ENCODE peak calls at places on chromosome 5, in ten cellular contexts. I is lung, O is SJSA1, S is neural progenitor cell, V is ascending aorta, A is PC-3, J is endodermal cell, T is psoas muscle, X is GM23248, M is sigmoid colon. Z is an unnamed sample. For H3K27me3 and H3K36me3, the result is how much of the 10 kb centered on the place peaks cover.

GRCh38 chr5:56494300-56494704 is 261.2 kb upstream of the ANKRD55 start:
- DNase-seq in T (no peak), I (no peak), O (no peak), A (no peak), M (no peak), S (no peak), J (no peak), V (no peak), X (peak), Z (no peak)

GRCh38 chr5:132979367-132979935 is 16.0 kb upstream of the AFF4 start:
- DNase-seq in A (peak), X (peak), I (no peak), O (no peak), M (no peak), V (no peak), S (no peak), J (no peak), T (no peak), Z (no peak)

GRCh38 chr5:73967347-73967746 is 341.4 kb downstream of the ARHGEF28 start:
- DNase-seq in X (no peak), S (no peak), I (no peak), M (no peak), T (no peak), A (no peak), V (no peak), J (no peak), O (no peak), Z (no peak)

GRCh38 chr5:167798427-167798826 is 493.0 kb upstream of the WWC1 start:
- DNase-seq in I (no peak), X (no peak), T (no peak), M (no peak), A (no peak), J (peak), V (no peak), S (no peak), O (peak), Z (no peak)

GRCh38 chr5:179259731-179260323 is 85.4 kb downstream of the ADAMTS2 start:
- DNase-seq in J (peak), T (no peak), V (no peak), O (no peak), S (no peak), M (peak), X (no peak), A (no peak), I (no peak), Z (no peak)

GRCh38 chr5:79464278-79464677 is 49.7 kb downstream of the HOMER1 start:
- DNase-seq in I (no peak), M (no peak), T (no peak), V (no peak), A (no peak), X (no peak), J (no peak), O (no peak), S (no peak), Z (no peak)

GRCh38 chr5:56454219-56454862 is 221.2 kb upstream of the ANKRD55 start:
- DNase-seq in A (no peak), X (no peak), J (no peak), S (no peak), V (no peak), O (no peak), T (no peak), M (no peak), I (no peak), Z (no peak)

GRCh38 chr5:37921452-37921851 is 81.6 kb upstream of the GDNF start:
- DNase-seq in X (no peak), A (no peak), T (no peak), M (no peak), J (no peak), S (no peak), I (no peak), V (no peak), O (no peak), Z (no peak)

GRCh38 chr5:81852277-81853004 is 101.5 kb upstream of the SSBP2 start:
- DNase-seq in I (no peak), J (peak), O (no peak), X (peak), V (no peak), T (peak), M (peak), S (peak), A (no peak), Z (no peak)

GRCh38 chr5:110963495-110963894 is 108.0 kb upstream of the TSLP start:
- DNase-seq in O (no peak), V (no peak), J (no peak), A (peak), S (no peak), X (no peak), I (no peak), T (no peak), M (no peak), Z (no peak)

GRCh38 chr5:60259730-60260129 is 366.2 kb upstream of the PDE4D start:
- DNase-seq in J (no peak), X (no peak), O (no peak), V (no peak), I (no peak), S (no peak), A (no peak), T (no peak), M (no peak), Z (no peak)

GRCh38 chr5:163631846-163632245 is 126.4 kb downstream of the MAT2B start:
- DNase-seq in S (no peak), T (no peak), M (no peak), J (no peak), O (no peak), X (no peak), I (no peak), A (no peak), V (no peak), Z (no peak)

GRCh38 chr5:77945874-77946273 is 169.7 kb upstream of the TBCA start:
- DNase-seq in S (peak), J (no peak), O (no peak), I (no peak), A (no peak), M (no peak), X (peak), T (no peak), V (no peak), Z (no peak)

GRCh38 chr5:77946381-77947050 is 170.4 kb upstream of the TBCA start:
- DNase-seq in O (no peak), A (no peak), V (no peak), M (no peak), I (no peak), T (no peak), S (no peak), J (no peak), X (no peak), Z (no peak)

GRCh38 chr5:77943851-77944250 is 167.7 kb upstream of the TBCA start:
- DNase-seq in V (no peak), O (no peak), J (no peak), S (no peak), A (no peak), X (no peak), M (no peak), I (no peak), T (no peak), Z (no peak)

GRCh38 chr5:77942578-77943239 is 166.6 kb upstream of the TBCA start:
- DNase-seq in J (no peak), M (no peak), A (no peak), V (no peak), S (no peak), I (no peak), T (no peak), X (no peak), O (no peak), Z (no peak)

DNA sequence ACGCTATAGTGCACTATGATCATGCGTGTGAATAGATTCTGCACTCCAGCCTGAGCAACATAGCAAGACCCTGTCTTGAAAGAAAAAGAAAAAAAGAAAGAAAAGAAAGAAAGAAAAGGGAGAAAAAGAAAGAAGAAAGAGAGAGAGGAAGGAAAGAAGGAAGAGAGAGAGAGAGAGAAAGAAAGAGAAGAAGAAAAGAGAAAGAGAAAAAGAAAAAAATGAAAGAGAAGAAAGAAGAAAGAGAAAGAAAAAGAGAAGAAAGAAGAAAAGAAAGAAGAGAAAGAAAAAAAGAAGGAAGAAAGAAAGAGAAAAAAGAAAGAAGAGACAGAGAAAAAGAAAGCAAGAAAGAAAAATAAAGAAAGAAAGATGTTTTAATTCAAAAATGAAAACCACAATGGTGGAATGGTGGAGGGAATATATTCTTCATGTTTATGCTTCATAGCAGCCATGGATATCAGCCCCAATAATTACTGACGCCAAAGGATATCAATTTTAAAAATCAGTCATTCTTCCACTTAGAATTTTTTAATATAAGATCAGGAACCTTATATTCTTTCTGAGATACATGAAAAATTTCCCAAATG is 168.7 kb upstream of the TBCA start:
- DNase-seq in A (no peak), J (no peak), M (no peak), T (no peak), V (no peak), S (no peak), O (no peak), I (no peak), X (no peak), Z (no peak)
- H3K27me3 ChIP-seq in A (under half), J (under half), M (under half), T (under half), V (under half), S (under half), O (under half), I (under half), X (under half), Z (under half)

DNA sequence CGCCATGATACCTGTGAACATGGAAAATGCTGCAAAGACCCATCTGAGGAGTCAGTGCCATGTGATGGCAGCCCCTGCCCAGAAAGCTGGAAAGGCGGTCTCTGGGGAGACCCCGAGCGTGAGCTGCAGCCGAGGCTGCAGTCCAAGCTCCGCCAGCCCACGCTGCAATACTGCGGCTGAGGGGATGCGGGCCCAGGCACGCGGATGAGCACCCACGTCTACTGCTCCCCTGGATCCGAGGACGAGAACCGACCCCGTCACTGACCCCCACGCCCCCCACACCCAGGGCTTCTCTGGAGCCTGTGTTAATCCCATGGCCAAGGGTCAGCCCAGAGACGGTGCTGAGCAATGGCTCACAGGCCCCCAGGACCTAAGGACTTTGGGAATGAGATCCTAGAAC is 32.4 kb downstream of the SLC12A7 start:
- DNase-seq in A (no peak), S (no peak), I (no peak), M (no peak), V (no peak), J (no peak), X (no peak), O (no peak), T (no peak), Z (no peak)
- H3K36me3 ChIP-seq in A (under half), S (under half), I (under half), M (under half), V (half or more), J (under half), X (under half), O (under half), T (under half), Z (half or more)

DNA sequence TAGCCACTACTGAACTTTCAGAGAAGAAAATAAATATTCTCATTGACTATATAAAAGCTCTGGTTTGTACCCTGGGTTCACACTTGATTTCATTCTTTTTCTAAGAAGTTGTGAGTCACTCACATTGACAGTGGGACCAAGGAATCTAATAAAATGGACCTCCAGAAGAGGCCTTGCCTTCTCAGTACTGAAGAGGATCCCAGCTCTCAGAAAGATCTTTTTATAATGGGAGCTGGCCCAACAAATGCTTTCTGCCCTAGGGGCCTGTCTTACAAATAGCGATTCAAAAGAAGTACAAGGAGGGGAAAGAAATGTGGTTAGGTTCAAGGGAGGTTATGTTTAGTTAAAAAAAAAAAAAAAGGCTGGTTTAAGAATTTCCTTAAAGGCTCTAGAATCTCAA is 237.9 kb downstream of the ISL1 start:
- DNase-seq in A (peak), X (no peak), S (peak), V (no peak), M (no peak), O (peak), T (no peak), I (no peak), J (no peak), Z (no peak)
- H3K27me3 ChIP-seq in A (under half), X (under half), S (under half), V (under half), M (under half), O (under half), T (under half), I (under half), J (under half), Z (under half)

GRCh38 chr5:36156124-36156601 is 4.3 kb downstream of the SKP2 start:
- DNase-seq in S (no peak), T (peak), J (peak), X (peak), A (no peak), M (no peak), V (no peak), I (no peak), O (no peak), Z (no peak)
- H3K36me3 ChIP-seq in S (under half), T (under half), J (half or more), X (under half), A (under half), M (under half), V (under half), I (under half), O (half or more), Z (under half)

DNA sequence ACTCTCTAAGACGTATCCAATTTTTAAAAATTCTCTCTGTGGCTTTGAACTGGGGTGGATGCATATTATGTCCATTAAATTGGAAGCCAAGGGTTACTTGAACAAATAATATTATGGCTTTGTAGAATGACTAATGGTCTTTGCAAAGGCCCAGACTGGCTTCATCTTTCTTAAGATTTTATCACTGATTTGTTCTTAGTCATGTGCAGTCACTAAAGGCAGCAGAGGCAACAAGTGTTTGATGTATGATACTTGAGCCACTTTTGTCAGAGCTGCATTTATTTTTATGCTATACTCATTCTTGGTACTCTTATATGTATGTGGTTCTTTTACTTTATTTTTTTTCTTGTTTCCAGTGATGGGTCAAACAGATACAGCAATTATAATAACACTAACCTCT is 152.2 kb downstream of the NR2F1-AS1 start:
- DNase-seq in M (no peak), O (no peak), T (no peak), S (no peak), A (peak), I (no peak), V (no peak), X (peak), J (no peak), Z (no peak)
- H3K27me3 ChIP-seq in M (under half), O (under half), T (under half), S (under half), A (under half), I (under half), V (under half), X (under half), J (under half), Z (under half)

DNA sequence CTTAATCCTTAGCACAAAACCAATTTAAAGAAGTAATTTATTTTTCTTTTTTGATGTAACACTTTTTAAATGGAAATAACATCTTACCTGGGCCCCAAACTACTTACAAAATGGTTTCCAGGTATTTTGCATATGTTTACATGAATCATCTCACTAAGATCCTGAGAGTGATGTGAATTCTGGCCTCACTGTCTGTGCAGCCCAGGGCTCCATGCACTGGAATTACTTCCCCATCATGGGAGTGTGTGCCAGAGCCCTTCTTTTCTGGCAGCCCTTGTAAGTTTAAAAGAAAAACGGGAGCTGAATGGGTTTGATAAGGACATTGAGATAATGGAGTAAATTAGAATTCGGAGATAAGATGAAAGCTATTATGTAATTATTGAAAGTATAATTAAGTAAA is 12.2 kb upstream of the F2R start:
- DNase-seq in T (no peak), M (no peak), S (no peak), X (no peak), J (no peak), I (no peak), V (no peak), O (no peak), A (no peak), Z (no peak)
- H3K36me3 ChIP-seq in T (under half), M (under half), S (under half), X (under half), J (under half), I (under half), V (under half), O (under half), A (under half), Z (half or more)

GRCh38 chr5:107484261-107484660 is 186.5 kb downstream of the EFNA5 start:
- DNase-seq in A (no peak), O (no peak), J (no peak), I (no peak), T (no peak), V (no peak), X (peak), M (no peak), S (no peak), Z (no peak)
- H3K27me3 ChIP-seq in A (under half), O (under half), J (under half), I (under half), T (under half), V (under half), X (under half), M (under half), S (under half), Z (under half)

GRCh38 chr5:138435943-138436342 is 2.9 kb upstream of the REEP2 start:
- DNase-seq in M (no peak), T (no peak), V (no peak), J (no peak), A (no peak), S (no peak), I (no peak), X (no peak), O (no peak), Z (no peak)
- H3K36me3 ChIP-seq in M (under half), T (under half), V (half or more), J (under half), A (under half), S (under half), I (under half), X (under half), O (half or more), Z (under half)

DNA sequence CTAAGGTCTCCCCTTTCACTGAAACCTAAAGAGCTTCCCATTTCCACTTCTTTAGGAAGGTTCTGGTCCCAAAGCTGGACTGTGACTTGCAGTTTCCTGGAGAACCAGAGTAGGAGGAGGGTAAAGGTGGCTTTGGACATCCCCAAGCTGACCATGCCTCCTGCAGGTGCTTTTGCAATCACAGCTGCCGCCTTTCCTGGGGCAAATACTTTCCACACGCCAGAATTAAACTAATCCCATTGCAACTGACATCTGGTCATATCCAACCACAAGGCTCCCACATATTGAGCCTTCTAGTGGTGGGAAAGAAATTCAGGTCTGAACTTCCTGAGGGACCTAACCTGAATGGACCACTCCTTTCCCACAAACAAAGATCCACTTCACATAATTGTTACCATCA is 92.7 kb downstream of the NRG2 start:
- DNase-seq in A (no peak), I (no peak), X (no peak), O (no peak), J (no peak), S (no peak), T (no peak), M (no peak), V (no peak), Z (no peak)
- H3K27me3 ChIP-seq in A (under half), I (under half), X (under half), O (under half), J (under half), S (under half), T (under half), M (under half), V (under half), Z (under half)

GRCh38 chr5:133978943-133979342 is 10.5 kb upstream of the C5orf15 start:
- DNase-seq in I (no peak), J (no peak), V (no peak), M (no peak), S (no peak), X (no peak), T (no peak), A (no peak), O (no peak), Z (no peak)

GRCh38 chr5:133980652-133981051 is 12.2 kb upstream of the C5orf15 start:
- DNase-seq in A (no peak), O (no peak), J (no peak), T (no peak), M (no peak), I (no peak), S (no peak), X (no peak), V (no peak), Z (no peak)

GRCh38 chr5:133977858-133978257 is 9.4 kb upstream of the C5orf15 start:
- DNase-seq in J (no peak), X (peak), O (peak), S (no peak), V (no peak), A (no peak), M (no peak), T (no peak), I (no peak), Z (no peak)

GRCh38 chr5:133983674-133984073 is 15.2 kb upstream of the C5orf15 start:
- DNase-seq in M (no peak), S (no peak), X (no peak), A (no peak), V (no peak), T (no peak), O (no peak), J (no peak), I (no peak), Z (no peak)

GRCh38 chr5:133981714-133982113 is 13.3 kb upstream of the C5orf15 start:
- DNase-seq in V (no peak), O (no peak), A (no peak), T (no peak), X (no peak), I (no peak), M (no peak), J (no peak), S (no peak), Z (no peak)
- H3K36me3 ChIP-seq in V (half or more), O (half or more), A (under half), T (under half), X (under half), I (under half), M (under half), J (half or more), S (under half), Z (under half)

Z was measured in effector memory CD4-positive, alpha-beta T cell.